ENCODE peak calls at places on chromosome 1, in five cellular contexts. One of them, this sample, is unnamed.

GRCh38 chr1:152392909-152393308 is 21.2 kb downstream of the CRNN start:
- DNase-seq in RCC 7860: no peak
- DNase-seq in GF-D8: no peak
- DNase-seq in stimulated activated CD4-positive, alpha-beta T cell treated with anti-CD3 and anti-CD28 coated beads, Interleukin-2, amount 100 ng/mL, for 48 hours: no peak
- DNase-seq in activated naive CD4-positive, alpha-beta T cell treated with anti-CD3 and anti-CD28 coated beads for 36 hours: no peak
- DNase-seq in this sample: no peak

GRCh38 chr1:66244429-66244828 is 289.5 kb upstream of the SGIP1 start:
- DNase-seq in activated naive CD4-positive, alpha-beta T cell treated with anti-CD3 and anti-CD28 coated beads for 36 hours: no peak
- DNase-seq in stimulated activated CD4-positive, alpha-beta T cell treated with anti-CD3 and anti-CD28 coated beads, Interleukin-2, amount 100 ng/mL, for 48 hours: no peak
- DNase-seq in RCC 7860: no peak
- DNase-seq in GF-D8: no peak
- DNase-seq in this sample: no peak

GRCh38 chr1:110309139-110309538 is 30.0 kb upstream of the RBM15 start:
- DNase-seq in GF-D8: no peak
- DNase-seq in activated naive CD4-positive, alpha-beta T cell treated with anti-CD3 and anti-CD28 coated beads for 36 hours: no peak
- DNase-seq in RCC 7860: peak; percentile 70
- DNase-seq in stimulated activated CD4-positive, alpha-beta T cell treated with anti-CD3 and anti-CD28 coated beads, Interleukin-2, amount 100 ng/mL, for 48 hours: no peak
- DNase-seq in this sample: no peak

GRCh38 chr1:2611034-2611501 is 21.7 kb downstream of the MMEL1 start:
- DNase-seq in RCC 7860: no peak
- DNase-seq in stimulated activated CD4-positive, alpha-beta T cell treated with anti-CD3 and anti-CD28 coated beads, Interleukin-2, amount 100 ng/mL, for 48 hours: peak; percentile 31
- DNase-seq in activated naive CD4-positive, alpha-beta T cell treated with anti-CD3 and anti-CD28 coated beads for 36 hours: peak; percentile 36
- DNase-seq in GF-D8: no peak
- DNase-seq in this sample: peak; percentile 51

GRCh38 chr1:36092166-36092797 is 3.6 kb downstream of the ADPRS start:
- DNase-seq in stimulated activated CD4-positive, alpha-beta T cell treated with anti-CD3 and anti-CD28 coated beads, Interleukin-2, amount 100 ng/mL, for 48 hours: no peak
- DNase-seq in activated naive CD4-positive, alpha-beta T cell treated with anti-CD3 and anti-CD28 coated beads for 36 hours: no peak
- DNase-seq in RCC 7860: no peak
- DNase-seq in GF-D8: no peak
- DNase-seq in this sample: no peak

GRCh38 chr1:83516369-83516768 is 482.6 kb downstream of the TTLL7 start:
- DNase-seq in activated naive CD4-positive, alpha-beta T cell treated with anti-CD3 and anti-CD28 coated beads for 36 hours: no peak
- DNase-seq in RCC 7860: no peak
- DNase-seq in stimulated activated CD4-positive, alpha-beta T cell treated with anti-CD3 and anti-CD28 coated beads, Interleukin-2, amount 100 ng/mL, for 48 hours: no peak
- DNase-seq in GF-D8: no peak
- DNase-seq in this sample: no peak

GRCh38 chr1:230423936-230424335 is 2.2 kb downstream of the PGBD5 start:
- DNase-seq in RCC 7860: no peak
- DNase-seq in GF-D8: no peak
- DNase-seq in activated naive CD4-positive, alpha-beta T cell treated with anti-CD3 and anti-CD28 coated beads for 36 hours: no peak
- DNase-seq in stimulated activated CD4-positive, alpha-beta T cell treated with anti-CD3 and anti-CD28 coated beads, Interleukin-2, amount 100 ng/mL, for 48 hours: no peak
- DNase-seq in this sample: no peak

GRCh38 chr1:203426870-203427269 is 48.7 kb upstream of the PRELP start:
- DNase-seq in stimulated activated CD4-positive, alpha-beta T cell treated with anti-CD3 and anti-CD28 coated beads, Interleukin-2, amount 100 ng/mL, for 48 hours: no peak
- DNase-seq in RCC 7860: no peak
- DNase-seq in activated naive CD4-positive, alpha-beta T cell treated with anti-CD3 and anti-CD28 coated beads for 36 hours: no peak
- DNase-seq in GF-D8: no peak
- DNase-seq in this sample: no peak

GRCh38 chr1:13960376-13960987 is 260.5 kb downstream of the PRDM2 start:
- DNase-seq in RCC 7860: peak; percentile 13
- DNase-seq in GF-D8: no peak
- DNase-seq in activated naive CD4-positive, alpha-beta T cell treated with anti-CD3 and anti-CD28 coated beads for 36 hours: peak; percentile 80
- DNase-seq in stimulated activated CD4-positive, alpha-beta T cell treated with anti-CD3 and anti-CD28 coated beads, Interleukin-2, amount 100 ng/mL, for 48 hours: peak; percentile 70
- DNase-seq in this sample: peak; percentile 77

GRCh38 chr1:183195146-183195571 is 9.1 kb downstream of the LAMC2 start:
- DNase-seq in RCC 7860: peak; percentile 70
- DNase-seq in GF-D8: no peak
- DNase-seq in activated naive CD4-positive, alpha-beta T cell treated with anti-CD3 and anti-CD28 coated beads for 36 hours: no peak
- DNase-seq in stimulated activated CD4-positive, alpha-beta T cell treated with anti-CD3 and anti-CD28 coated beads, Interleukin-2, amount 100 ng/mL, for 48 hours: no peak
- DNase-seq in this sample: peak; percentile 10

GRCh38 chr1:108208724-108209404 is 8.7 kb upstream of the SLC25A24 start:
- DNase-seq in RCC 7860: no peak
- DNase-seq in activated naive CD4-positive, alpha-beta T cell treated with anti-CD3 and anti-CD28 coated beads for 36 hours: no peak
- DNase-seq in GF-D8: no peak
- DNase-seq in stimulated activated CD4-positive, alpha-beta T cell treated with anti-CD3 and anti-CD28 coated beads, Interleukin-2, amount 100 ng/mL, for 48 hours: no peak
- DNase-seq in this sample: no peak

GRCh38 chr1:46513536-46513935 is 23.9 kb downstream of the DMBX1 start:
- DNase-seq in activated naive CD4-positive, alpha-beta T cell treated with anti-CD3 and anti-CD28 coated beads for 36 hours: no peak
- DNase-seq in GF-D8: no peak
- DNase-seq in stimulated activated CD4-positive, alpha-beta T cell treated with anti-CD3 and anti-CD28 coated beads, Interleukin-2, amount 100 ng/mL, for 48 hours: no peak
- DNase-seq in RCC 7860: no peak
- DNase-seq in this sample: no peak